ENCODE peak calls at places on chromosomes 2 and 18, in seven cellular contexts. Q, G, N, L, M, U and F are unnamed samples.
A peak's percentile ranks its signal among the peaks of the same experiment; 100 is the strongest.

GRCh38 chr2:33313039-33313438 is 163.4 kb upstream of the RASGRP3 start:
- DNase-seq in Q (no peak), G (no peak), N (no peak), L (no peak), M (no peak), U (no peak), F (no peak)

GRCh38 chr2:127382836-127383235 is 4.9 kb downstream of the MAP3K2 start:
- DNase-seq in Q (no peak), G (no peak), N (no peak), L (no peak), M (no peak), U (no peak), F (no peak)

GRCh38 chr2:71926098-71926466 is 221.6 kb downstream of the CYP26B1 start:
- DNase-seq in Q (no peak), G (no peak), N (no peak), L (no peak), M (no peak), U (no peak), F (no peak)

GRCh38 chr2:213233438-213234330 is 50.6 kb upstream of the SPAG16 start:
- DNase-seq in Q (no peak), G (no peak), N (no peak), L (no peak), M (no peak), U (no peak), F (no peak)

GRCh38 chr2:236350426-236350825 is 86.2 kb upstream of the ASB18 start:
- DNase-seq in Q (no peak), G (no peak), N (no peak), L (no peak), M (no peak), U (no peak), F (no peak)

GRCh38 chr18:44466997-44467396 is 213.7 kb upstream of the SETBP1 start:
- DNase-seq in Q (no peak), G (no peak), N (no peak), L (no peak), M (no peak), U (no peak), F (no peak)

GRCh38 chr2:165002638-165003037 is 47.3 kb upstream of the SLC38A11 start:
- DNase-seq in Q (no peak), G (no peak), N (no peak), L (no peak), M (no peak), U (no peak), F (no peak)

GRCh38 chr2:55232863-55233657 is 572 bp downstream of the RPS27A start:
- DNase-seq in Q (no peak), G (peak; percentile 49), N (no peak), L (no peak), M (no peak), U (peak; percentile 37), F (no peak)

GRCh38 chr2:224778474-224778877 is 62.3 kb upstream of the CCDC195 start:
- DNase-seq in Q (peak; percentile 46), G (peak; percentile 55), N (peak; percentile 56), L (peak; percentile 39), M (peak; percentile 9), U (peak; percentile 22), F (peak; percentile 56)

GRCh38 chr2:86258106-86258505 is 58.8 kb downstream of the MRPL35 start:
- DNase-seq in Q (no peak), G (no peak), N (no peak), L (no peak), M (no peak), U (no peak), F (no peak)

GRCh38 chr2:72963423-72964145 is 46.3 kb downstream of the EMX1 start:
- DNase-seq in Q (no peak), G (peak; percentile 82), N (no peak), L (no peak), M (peak; percentile 61), U (no peak), F (no peak)

GRCh38 chr18:50284226-50284885 is 3.0 kb upstream of the MBD1 start:
- DNase-seq in Q (peak; percentile 15), G (no peak), N (no peak), L (no peak), M (no peak), U (no peak), F (no peak)

GRCh38 chr2:240926516-240927389 is 20.6 kb downstream of the CROCC2 start:
- DNase-seq in Q (no peak), G (peak; percentile 69), N (no peak), L (no peak), M (no peak), U (no peak), F (no peak)

GRCh38 chr2:39247512-39247911 is 3.7 kb upstream of the CDKL4 start:
- DNase-seq in Q (no peak), G (no peak), N (no peak), L (no peak), M (no peak), U (no peak), F (no peak)

GRCh38 chr18:24982831-24983230 is 369.1 kb downstream of the ZNF521 start:
- DNase-seq in Q (no peak), G (no peak), N (no peak), L (no peak), M (no peak), U (no peak), F (no peak)

GRCh38 chr2:162123806-162124758 is 28.0 kb downstream of the GCG start:
- DNase-seq in Q (peak; percentile 61), G (peak; percentile 42), N (peak; percentile 69), L (peak; percentile 9), M (no peak), U (peak; percentile 44), F (peak; percentile 35)

GRCh38 chr2:218981390-218982311 is 3.3 kb downstream of the FEV start:
- DNase-seq in Q (no peak), G (peak; percentile 48), N (no peak), L (no peak), M (no peak), U (no peak), F (no peak)

GRCh38 chr2:150028337-150028736 is 440.8 kb upstream of the MMADHC start:
- DNase-seq in Q (no peak), G (no peak), N (no peak), L (no peak), M (no peak), U (no peak), F (no peak)

GRCh38 chr2:177670791-177671528 is 278.4 kb downstream of the AGPS start:
- DNase-seq in Q (no peak), G (no peak), N (no peak), L (no peak), M (no peak), U (no peak), F (no peak)

GRCh38 chr18:77086034-77086433 is 46.5 kb downstream of the MBP start:
- DNase-seq in Q (no peak), G (no peak), N (no peak), L (no peak), M (no peak), U (no peak), F (no peak)

GRCh38 chr2:230660294-230661060 is 52.2 kb upstream of the CAB39 start:
- DNase-seq in Q (no peak), G (no peak), N (peak; percentile 47), L (peak; percentile 79), M (no peak), U (no peak), F (no peak)

GRCh38 chr2:152336103-152336853 is 1.3 kb downstream of the FMNL2 start:
- DNase-seq in Q (no peak), G (peak; percentile 74), N (peak; percentile 41), L (no peak), M (no peak), U (no peak), F (no peak)

GRCh38 chr2:163610817-163611556 is 124.8 kb downstream of the FIGN start:
- DNase-seq in Q (peak; percentile 6), G (peak; percentile 9), N (peak; percentile 10), L (no peak), M (no peak), U (no peak), F (no peak)

GRCh38 chr2:33111002-33111446 is 164.3 kb downstream of the LTBP1 start:
- DNase-seq in Q (no peak), G (no peak), N (no peak), L (no peak), M (no peak), U (no peak), F (no peak)

GRCh38 chr18:53644799-53645471 is 579.5 kb downstream of the MBD2 start:
- DNase-seq in Q (no peak), G (no peak), N (no peak), L (no peak), M (no peak), U (no peak), F (no peak)

GRCh38 chr2:199929257-199929656 is 18.2 kb downstream of the C2orf69 start:
- DNase-seq in Q (no peak), G (no peak), N (no peak), L (no peak), M (no peak), U (no peak), F (no peak)
- TF ChIP-seq SIN3A in Q (no peak), G (no peak), N (no peak), L (no peak), M (no peak), U (no peak), F (no peak)

DNA sequence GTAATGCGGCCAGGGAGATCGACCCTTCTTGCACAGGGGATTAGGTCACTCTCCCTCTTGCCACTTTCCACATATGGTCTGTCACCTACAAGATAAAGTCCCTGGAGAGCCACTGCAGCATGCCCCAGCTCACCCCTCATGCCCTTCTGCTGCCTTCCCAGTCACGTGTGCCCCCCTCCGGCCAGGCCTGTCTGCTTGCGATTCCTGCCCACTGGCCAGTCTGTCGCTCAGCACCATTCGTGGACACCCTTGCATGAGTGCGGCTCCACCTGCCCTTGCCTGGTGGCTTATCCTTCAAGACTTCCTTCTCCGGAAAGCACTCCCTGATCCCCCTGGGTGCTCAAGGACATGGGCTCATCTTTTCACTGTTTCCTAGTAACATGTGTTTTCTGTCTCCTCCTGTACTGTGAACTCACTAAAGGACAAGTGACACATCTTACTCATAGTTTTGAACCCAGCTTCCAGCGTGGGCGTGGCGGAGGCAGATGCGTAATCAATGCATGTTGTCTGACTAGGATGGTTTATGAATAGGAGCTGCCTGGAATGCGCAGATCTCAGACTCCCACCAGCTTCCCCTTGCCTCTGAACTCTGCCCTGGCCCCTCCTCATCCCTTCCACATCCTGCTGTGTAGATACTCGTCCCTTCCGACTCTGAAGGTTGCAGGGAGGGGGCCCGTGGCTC is 7.8 kb upstream of the NT5DC4 start:
- DNase-seq in Q (no peak), G (no peak), N (peak; percentile 75), L (no peak), M (no peak), U (peak; percentile 75), F (no peak)
- TF ChIP-seq SIN3A in Q (no peak), G (no peak), N (no peak), L (no peak), M (no peak), U (no peak), F (no peak)

GRCh38 chr2:184562532-184562931 is 35.8 kb upstream of the ZNF804A start:
- DNase-seq in Q (no peak), G (no peak), N (no peak), L (no peak), M (no peak), U (no peak), F (no peak)
- TF ChIP-seq SIN3A in Q (no peak), G (no peak), N (no peak), L (no peak), M (no peak), U (no peak), F (no peak)

DNA sequence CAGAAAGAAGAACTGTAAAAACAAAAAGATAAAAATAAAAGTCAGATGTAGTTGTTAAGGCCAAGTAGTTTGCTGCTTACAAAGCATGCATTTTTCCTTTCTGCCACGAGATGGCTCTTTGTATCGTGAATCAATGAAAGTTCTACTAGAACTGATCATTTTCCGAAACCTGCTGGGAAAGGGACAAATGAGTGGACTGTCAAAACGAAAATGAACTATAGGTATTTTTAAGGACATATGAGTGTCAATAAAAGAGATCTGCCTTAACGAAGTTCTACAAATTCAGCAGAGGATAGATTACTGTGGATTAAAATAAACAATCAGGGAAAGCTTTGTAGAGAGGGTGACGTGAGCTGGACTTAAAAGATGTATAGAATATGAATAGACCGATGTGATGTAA is 15.0 kb upstream of the ELOA2 start:
- DNase-seq in Q (peak; percentile 54), G (peak; percentile 42), N (peak; percentile 40), L (no peak), M (no peak), U (no peak), F (peak; percentile 20)
- TF ChIP-seq SIN3A in Q (no peak), G (no peak), N (no peak), L (no peak), M (no peak), U (no peak), F (no peak)